ENCODE peak calls at places on chromosomes 12 and 14, in eight cellular contexts. I is mesenchymal stem cell, G is lower lobe of right lung, Z is psoas muscle, T is fibroblast of pulmonary artery, J is mucosa of descending colon, D is skeletal muscle cell, C is AG04449. K is an unnamed sample.

GRCh38 chr14:95048771-95049312 is 108.5 kb downstream of the DICER1 start:
- DNase-seq in I (no peak), G (no peak), Z (no peak), T (no peak), J (no peak), D (no peak), C (no peak), K (no peak)

GRCh38 chr12:7705846-7706245 is 5.4 kb upstream of the DPPA3 start:
- DNase-seq in I (no peak), G (no peak), Z (no peak), T (no peak), J (no peak), D (no peak), C (no peak), K (no peak)

GRCh38 chr12:108840605-108841328 is 16.6 kb downstream of the SSH1 start:
- DNase-seq in I (peak), G (peak), Z (no peak), T (no peak), J (no peak), D (no peak), C (no peak), K (no peak)

GRCh38 chr12:66065623-66066022 is 64.9 kb downstream of the LLPH start:
- DNase-seq in I (peak), G (no peak), Z (no peak), T (peak), J (no peak), D (no peak), C (no peak), K (no peak)

GRCh38 chr12:28027328-28027727 is 54.8 kb upstream of the PTHLH start:
- DNase-seq in I (peak), G (no peak), Z (no peak), T (no peak), J (no peak), D (no peak), C (no peak), K (no peak)

GRCh38 chr12:12216349-12217017 is 50.4 kb downstream of the LRP6 start:
- DNase-seq in I (no peak), G (no peak), Z (no peak), T (no peak), J (no peak), D (no peak), C (no peak), K (no peak)

GRCh38 chr14:93994919-93995682 is 2.0 kb upstream of the CCDC197 start:
- DNase-seq in I (peak), G (no peak), Z (peak), T (peak), J (no peak), D (no peak), C (peak), K (peak)

GRCh38 chr14:28756896-28757570 is 9.6 kb upstream of the FOXG1 start:
- DNase-seq in I (peak), G (no peak), Z (no peak), T (peak), J (no peak), D (no peak), C (no peak), K (no peak)

GRCh38 chr12:66500094-66500493 is 178.8 kb downstream of the GRIP1 start:
- DNase-seq in I (no peak), G (no peak), Z (no peak), T (no peak), J (no peak), D (no peak), C (no peak), K (no peak)

GRCh38 chr12:98438826-98439225 is 76.6 kb upstream of the TMPO start:
- DNase-seq in I (no peak), G (no peak), Z (no peak), T (peak), J (no peak), D (no peak), C (no peak), K (no peak)

DNA sequence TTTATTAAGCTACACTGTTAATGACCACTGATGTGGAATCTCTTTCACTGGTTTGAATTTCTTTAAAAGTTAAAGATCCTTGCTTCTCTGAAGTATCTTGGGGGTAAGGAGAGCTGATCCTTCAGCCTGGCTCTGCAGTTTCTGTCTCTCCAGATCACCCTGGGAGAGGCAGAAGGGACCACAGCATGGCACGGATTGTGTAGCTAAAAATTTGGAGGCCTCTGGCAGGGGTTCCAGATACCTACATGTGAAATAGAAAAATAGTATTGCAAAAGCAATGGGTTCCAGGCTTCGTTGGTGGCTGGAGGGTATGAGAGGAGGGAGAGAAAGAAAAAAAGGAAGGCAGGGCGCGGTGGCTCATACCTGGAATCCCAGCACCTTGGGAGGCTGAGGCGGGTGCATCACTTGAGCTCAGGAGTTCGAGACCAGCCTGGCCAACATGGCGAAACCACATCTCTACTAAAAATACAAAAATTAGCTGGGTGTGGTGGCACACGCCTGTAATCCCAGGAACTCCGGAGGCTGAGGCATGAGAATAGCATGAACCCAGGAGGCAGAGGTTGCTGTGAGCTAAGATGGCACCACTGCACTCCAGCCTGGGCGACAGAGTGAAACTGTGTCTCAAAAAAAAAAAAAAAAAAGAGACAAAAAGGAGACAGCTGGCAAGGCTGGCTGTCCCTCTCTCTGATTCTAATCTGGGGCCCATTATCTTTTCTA is 3.5 kb downstream of the CHST11 start:
- DNase-seq in I (no peak), G (no peak), Z (no peak), T (no peak), J (no peak), D (no peak), C (no peak), K (no peak)
- H3K4me3 ChIP-seq in I (no peak), G (peak), Z (no peak), T (peak), J (no peak), D (no peak), C (no peak), K (no peak)

GRCh38 chr12:34291426-34291901 is 269.2 kb downstream of the ALG10 start:
- DNase-seq in I (no peak), G (peak), Z (peak), T (no peak), J (no peak), D (no peak), C (no peak), K (no peak)
- H3K4me3 ChIP-seq in I (no peak), G (no peak), Z (no peak), T (no peak), J (no peak), D (no peak), C (no peak), K (no peak)

GRCh38 chr12:76024942-76025600 is 6.5 kb downstream of the PHLDA1 start:
- DNase-seq in I (peak), G (no peak), Z (no peak), T (peak), J (no peak), D (peak), C (peak), K (peak)

GRCh38 chr12:76025601-76026575 is 5.7 kb downstream of the PHLDA1 start:
- DNase-seq in I (peak), G (no peak), Z (no peak), T (peak), J (no peak), D (no peak), C (no peak), K (no peak)

GRCh38 chr12:76024102-76024781 is 7.3 kb downstream of the PHLDA1 start:
- DNase-seq in I (peak), G (no peak), Z (no peak), T (peak), J (no peak), D (no peak), C (no peak), K (no peak)

GRCh38 chr12:76028649-76029277 is 2.8 kb downstream of the PHLDA1 start:
- DNase-seq in I (peak), G (no peak), Z (no peak), T (peak), J (no peak), D (no peak), C (no peak), K (no peak)

GRCh38 chr12:76026643-76027063 is 4.9 kb downstream of the PHLDA1 start:
- DNase-seq in I (peak), G (no peak), Z (no peak), T (peak), J (no peak), D (peak), C (no peak), K (no peak)
- H3K4me3 ChIP-seq in I (no peak), G (no peak), Z (no peak), T (peak), J (no peak), D (no peak), C (no peak), K (peak)

GRCh38 chr14:90384543-90384911 is 12.3 kb upstream of the CALM1 start:
- DNase-seq in I (no peak), G (no peak), Z (no peak), T (no peak), J (peak), D (no peak), C (no peak), K (no peak)
- H3K4me3 ChIP-seq in I (no peak), G (peak), Z (peak), T (no peak), J (no peak), D (no peak), C (no peak), K (no peak)

DNA sequence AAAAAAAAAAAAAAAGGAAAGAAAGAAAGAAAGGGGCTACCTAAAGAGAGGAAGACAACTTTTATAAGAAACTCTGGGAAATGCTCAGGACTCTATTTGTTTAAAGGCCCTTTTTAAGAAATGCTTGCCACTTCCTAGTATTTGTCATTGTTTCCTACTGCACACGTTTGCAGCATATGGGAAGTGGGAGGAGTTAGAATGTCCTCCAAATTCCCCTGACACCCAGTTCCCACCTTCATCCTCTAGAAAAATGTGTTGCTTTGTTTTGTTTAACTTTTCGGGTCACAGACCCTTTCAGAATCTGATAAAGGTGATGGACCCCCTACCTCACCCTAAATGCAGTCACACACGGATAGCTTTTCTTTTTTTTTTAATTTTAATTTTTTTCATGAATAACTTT is 40.8 kb downstream of the NINJ2 start:
- DNase-seq in I (peak), G (no peak), Z (no peak), T (peak), J (no peak), D (no peak), C (no peak), K (no peak)
- H3K4me3 ChIP-seq in I (no peak), G (no peak), Z (no peak), T (no peak), J (no peak), D (no peak), C (no peak), K (no peak)

GRCh38 chr12:23952071-23952470 is 2.6 kb upstream of the SOX5 start:
- DNase-seq in I (no peak), G (no peak), Z (no peak), T (no peak), J (no peak), D (no peak), C (no peak), K (no peak)

GRCh38 chr12:23950011-23950774 is 723 bp upstream of the SOX5 start:
- DNase-seq in I (peak), G (no peak), Z (no peak), T (peak), J (peak), D (no peak), C (no peak), K (no peak)

GRCh38 chr12:23950775-23951391 is 1.4 kb upstream of the SOX5 start:
- DNase-seq in I (peak), G (no peak), Z (no peak), T (peak), J (peak), D (no peak), C (no peak), K (no peak)

GRCh38 chr12:23947395-23947794 is 2.1 kb downstream of the SOX5 start:
- DNase-seq in I (no peak), G (no peak), Z (no peak), T (no peak), J (no peak), D (no peak), C (no peak), K (no peak)

DNA sequence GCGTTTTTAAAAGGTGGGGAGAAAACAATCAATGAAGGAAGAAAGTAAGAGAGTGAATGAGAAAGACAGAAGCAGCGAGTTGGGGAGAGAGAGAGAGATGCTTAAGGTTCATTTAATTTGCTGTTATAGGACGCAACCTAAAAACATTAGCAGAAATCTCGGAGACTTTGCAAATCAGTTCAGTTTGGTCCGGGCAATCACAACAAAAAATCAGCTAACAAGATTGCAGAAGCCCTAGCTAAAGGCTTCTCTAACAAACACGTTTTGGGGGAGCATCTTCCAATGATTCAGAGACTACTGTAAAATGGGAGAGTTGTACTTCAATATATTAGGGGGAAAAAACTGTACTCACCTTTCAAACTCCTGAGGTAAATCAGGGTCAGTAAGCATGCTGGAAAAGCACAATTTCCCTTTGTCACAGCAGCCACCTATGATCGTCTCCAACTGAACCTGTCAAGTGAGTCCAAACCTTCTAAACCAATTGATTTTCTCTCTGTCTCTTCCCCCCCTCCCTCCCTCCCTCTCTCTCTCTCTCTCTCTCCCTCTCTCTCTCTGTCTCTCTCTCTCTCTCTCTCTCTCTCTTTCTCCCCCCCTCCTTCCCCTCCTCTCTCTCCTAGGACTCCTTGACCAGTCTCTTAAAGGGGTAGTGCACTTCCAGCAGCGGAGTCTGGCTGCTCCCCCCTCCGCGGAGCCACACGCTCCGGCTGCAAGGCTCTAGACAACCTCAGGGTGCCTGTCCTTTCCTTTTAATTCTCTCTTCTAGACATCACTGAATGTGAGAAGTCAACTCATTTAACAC is at the start of gene SOX5:
- DNase-seq in I (peak), G (peak), Z (peak), T (peak), J (peak), D (no peak), C (no peak), K (peak)
- H3K4me3 ChIP-seq in I (peak), G (peak), Z (peak), T (peak), J (no peak), D (peak), C (no peak), K (peak)

GRCh38 chr12:31874961-31875608 is 84.1 kb upstream of the RESF1 start:
- DNase-seq in I (peak), G (peak), Z (peak), T (peak), J (peak), D (peak), C (peak), K (peak)
- H3K4me3 ChIP-seq in I (no peak), G (no peak), Z (no peak), T (no peak), J (no peak), D (no peak), C (no peak), K (no peak)